ENCODE peak calls at places on chromosomes 11 and 22, in four cellular contexts. S, N, Q and O are unnamed samples. For H3K4me1 and H3K9me3, the result is how much of the 10 kb centered on the place peaks cover.

GRCh38 chr11:128420943-128421342 is 166.4 kb downstream of the ETS1 start:
- DNase-seq in S (no peak), N (no peak), Q (no peak), O (no peak)

GRCh38 chr11:90134420-90135003 is at the start of gene NAALAD2:
- DNase-seq in S (peak), N (no peak), Q (no peak), O (peak)

GRCh38 chr11:122743949-122744876 is 88.7 kb downstream of the UBASH3B start:
- DNase-seq in S (peak), N (peak), Q (peak), O (no peak)

GRCh38 chr11:76316726-76317125 is 64.2 kb downstream of the THAP12 start:
- DNase-seq in S (no peak), N (no peak), Q (no peak), O (no peak)

GRCh38 chr11:13333456-13333957 is 55.9 kb downstream of the BMAL1 start:
- DNase-seq in S (no peak), N (no peak), Q (no peak), O (peak)

GRCh38 chr11:10670099-10670498 is 23.5 kb downstream of the IRAG1 start:
- DNase-seq in S (no peak), N (no peak), Q (no peak), O (no peak)

GRCh38 chr11:7281083-7281482 is 29.4 kb downstream of the SYT9 start:
- DNase-seq in S (no peak), N (no peak), Q (no peak), O (no peak)

GRCh38 chr22:31911565-31912401 is 32.6 kb upstream of the YWHAH start:
- DNase-seq in S (no peak), N (no peak), Q (no peak), O (no peak)

GRCh38 chr11:108865411-108865810 is 200.5 kb downstream of the DDX10 start:
- DNase-seq in S (no peak), N (no peak), Q (no peak), O (no peak)

GRCh38 chr22:44909241-44909640 is 100.6 kb downstream of the PHF21B start:
- DNase-seq in S (peak), N (no peak), Q (peak), O (no peak)

GRCh38 chr11:14584595-14584994 is 59.0 kb upstream of the PDE3B start:
- DNase-seq in S (no peak), N (no peak), Q (no peak), O (no peak)

GRCh38 chr11:14587203-14587602 is 56.4 kb upstream of the PDE3B start:
- DNase-seq in S (no peak), N (no peak), Q (no peak), O (no peak)

GRCh38 chr11:14593671-14594070 is 49.9 kb upstream of the PDE3B start:
- DNase-seq in S (no peak), N (no peak), Q (no peak), O (no peak)

GRCh38 chr11:14585438-14585837 is 58.2 kb upstream of the PDE3B start:
- DNase-seq in S (no peak), N (no peak), Q (no peak), O (no peak)

GRCh38 chr11:14589421-14589820 is 54.2 kb upstream of the PDE3B start:
- DNase-seq in S (no peak), N (no peak), Q (no peak), O (no peak)
- H3K4me1 ChIP-seq in S (under half), N (under half), Q (under half), O (under half)

DNA sequence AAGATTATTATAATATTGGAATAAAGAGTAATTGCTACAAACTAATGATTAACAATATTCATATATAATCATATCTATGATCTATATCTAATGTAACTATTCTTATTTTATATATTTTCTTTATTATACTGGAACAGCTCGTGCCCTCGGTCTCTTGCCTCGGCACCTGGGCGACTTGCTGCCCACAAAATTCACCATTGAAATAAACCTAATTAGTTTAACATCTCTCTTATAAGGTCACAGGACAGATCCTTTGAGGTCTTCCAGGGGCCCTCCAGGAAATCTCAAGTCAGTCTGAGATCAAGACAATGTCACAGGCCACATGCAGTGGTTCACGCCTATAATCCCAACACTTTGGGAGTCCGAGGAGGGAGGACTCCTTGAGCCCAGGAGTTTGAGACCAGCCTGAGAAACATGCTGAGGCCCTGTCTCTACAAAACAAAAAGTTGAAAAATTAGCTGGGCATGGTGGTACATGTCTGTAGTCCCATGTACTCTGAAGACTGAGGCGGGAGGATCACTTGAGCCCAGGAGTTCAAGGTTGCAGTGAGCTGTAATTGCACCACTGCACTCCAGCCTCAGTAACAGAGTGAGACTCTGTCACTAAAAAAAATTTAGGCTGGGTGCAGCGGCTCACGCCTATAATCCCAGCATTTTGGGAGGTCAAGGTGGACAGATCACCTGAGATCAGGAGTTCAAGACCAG is 6.6 kb upstream of the TXNRD2 start:
- DNase-seq in S (no peak), N (no peak), Q (no peak), O (no peak)
- TF ChIP-seq CTCF in S (no peak), N (peak), Q (no peak), O (no peak)

GRCh38 chr11:43072096-43072495 is 239.7 kb upstream of the API5 start:
- DNase-seq in S (no peak), N (no peak), Q (no peak), O (no peak)
- H3K9me3 ChIP-seq in S (under half), N (under half), Q (under half), O (under half)

GRCh38 chr22:21949569-21949918 is 3.1 kb downstream of the PPM1F start:
- DNase-seq in S (no peak), N (no peak), Q (no peak), O (no peak)
- H3K4me1 ChIP-seq in S (under half), N (under half), Q (under half), O (under half)

DNA sequence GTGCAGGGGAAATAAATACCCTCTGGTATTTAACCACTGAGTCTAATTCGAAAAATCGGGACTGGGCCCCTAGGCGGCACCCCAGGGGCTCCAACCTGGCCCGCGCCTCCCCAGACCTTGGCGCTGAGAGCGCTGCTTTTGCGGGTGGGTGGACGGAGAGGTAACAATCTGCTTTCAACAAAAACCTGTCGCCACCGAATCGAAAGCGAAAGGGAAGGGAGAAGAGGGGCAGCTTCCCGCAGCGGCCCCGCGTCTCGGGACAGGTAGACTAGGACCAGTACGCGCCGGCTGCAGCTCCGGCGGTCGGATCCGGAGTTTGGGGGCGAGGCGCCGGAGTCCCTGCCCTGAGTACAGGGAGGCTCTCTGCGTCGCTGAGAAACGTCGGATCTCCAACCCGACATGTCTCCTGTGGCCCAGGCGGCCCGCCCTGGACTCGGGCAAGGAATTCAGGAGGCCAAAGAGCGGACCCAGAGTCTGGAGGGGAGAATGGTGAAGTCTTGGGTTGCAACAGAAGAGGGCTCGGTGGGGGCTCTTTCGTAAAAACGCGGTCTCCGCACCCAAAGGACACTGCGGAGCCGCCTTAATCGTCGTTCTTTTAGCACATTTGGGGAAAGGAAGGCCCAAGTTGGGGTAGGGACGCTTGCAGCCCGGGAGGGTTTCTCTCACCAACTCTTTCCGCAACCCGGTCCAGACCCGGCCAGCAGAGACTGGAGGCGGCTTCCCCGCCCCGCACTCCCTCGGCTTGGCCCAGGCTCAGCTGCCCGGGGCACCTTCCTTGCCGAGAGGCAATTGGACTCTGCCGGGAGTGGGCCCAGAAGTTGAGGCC is 4.1 kb downstream of the ALX4 start:
- DNase-seq in S (no peak), N (no peak), Q (no peak), O (peak)
- TF ChIP-seq CTCF in S (no peak), N (no peak), Q (no peak), O (no peak)

GRCh38 chr11:134517115-134517514 is 105.1 kb upstream of the B3GAT1 start:
- DNase-seq in S (no peak), N (no peak), Q (no peak), O (no peak)

GRCh38 chr11:134519390-134519750 is 107.3 kb upstream of the B3GAT1 start:
- DNase-seq in S (no peak), N (no peak), Q (no peak), O (no peak)

GRCh38 chr11:134518616-134519389 is 106.8 kb upstream of the B3GAT1 start:
- DNase-seq in S (peak), N (no peak), Q (no peak), O (no peak)

GRCh38 chr11:134516529-134516928 is 104.5 kb upstream of the B3GAT1 start:
- DNase-seq in S (peak), N (no peak), Q (peak), O (no peak)

GRCh38 chr11:134517621-134518293 is 105.7 kb upstream of the B3GAT1 start:
- DNase-seq in S (peak), N (no peak), Q (no peak), O (no peak)
- H3K9me3 ChIP-seq in S (under half), N (under half), Q (under half), O (under half)